ENCODE peak calls at places on chromosomes 16 and 17, in four cellular contexts. M is RWPE1, S is heart left ventricle, W is cardiac fibroblast. Z is an unnamed sample.

GRCh38 chr16:85055503-85056210 is 28.1 kb downstream of the KIAA0513 start:
- DNase-seq in M (no peak), S (peak), W (peak), Z (no peak)

GRCh38 chr16:68197250-68197649 is 38.7 kb downstream of the ESRP2 start:
- DNase-seq in M (no peak), S (no peak), W (no peak), Z (no peak)

GRCh38 chr17:1422907-1423306 is 22.9 kb upstream of the YWHAE start:
- DNase-seq in M (peak), S (no peak), W (peak), Z (no peak)

GRCh38 chr17:4631836-4632582 is 9.5 kb downstream of the ALOX15 start:
- DNase-seq in M (no peak), S (no peak), W (no peak), Z (no peak)

GRCh38 chr17:8125947-8126305 is 2.0 kb upstream of the HES7 start:
- DNase-seq in M (no peak), S (no peak), W (no peak), Z (no peak)

GRCh38 chr16:56977823-56978430 is 11.4 kb upstream of the NLRC5 start:
- DNase-seq in M (no peak), S (no peak), W (no peak), Z (no peak)

GRCh38 chr17:78253946-78254672 is 22.7 kb downstream of the TMEM235 start:
- DNase-seq in M (peak), S (peak), W (peak), Z (peak)

GRCh38 chr16:70475054-70475871 is 20.9 kb downstream of the FCSK start:
- DNase-seq in M (no peak), S (no peak), W (no peak), Z (no peak)

GRCh38 chr16:17273142-17273561 is 197.6 kb downstream of the XYLT1 start:
- DNase-seq in M (peak), S (no peak), W (peak), Z (no peak)

GRCh38 chr17:8068736-8069586 is 18.6 kb downstream of the ALOX12B start:
- DNase-seq in M (no peak), S (peak), W (peak), Z (no peak)

GRCh38 chr17:14701901-14702300 is 401.0 kb downstream of the HS3ST3B1 start:
- DNase-seq in M (no peak), S (no peak), W (no peak), Z (no peak)

GRCh38 chr16:4389051-4389955 is 17.7 kb downstream of the VASN start:
- DNase-seq in M (no peak), S (no peak), W (no peak), Z (no peak)

GRCh38 chr16:66678314-66678713 is 18.2 kb downstream of the CMTM4 start:
- DNase-seq in M (no peak), S (no peak), W (no peak), Z (no peak)

GRCh38 chr16:73572135-73572534 is 524.2 kb upstream of the ZFHX3 start:
- DNase-seq in M (no peak), S (peak), W (no peak), Z (no peak)

GRCh38 chr17:78257810-78258322 is 26.4 kb downstream of the TMEM235 start:
- DNase-seq in M (no peak), S (no peak), W (peak), Z (no peak)

GRCh38 chr17:37648555-37648954 is 5.3 kb upstream of the DDX52 start:
- DNase-seq in M (peak), S (no peak), W (peak), Z (no peak)

GRCh38 chr17:15954222-15954621 is 9.3 kb downstream of the ADORA2B start:
- DNase-seq in M (peak), S (no peak), W (peak), Z (no peak)

GRCh38 chr16:56336071-56336688 is 89.2 kb downstream of the AMFR start:
- DNase-seq in M (peak), S (peak), W (no peak), Z (no peak)

GRCh38 chr17:67649891-67650290 is 67.8 kb upstream of the NOL11 start:
- DNase-seq in M (no peak), S (no peak), W (no peak), Z (no peak)

GRCh38 chr17:79109584-79109983 is 35.0 kb downstream of the ENGASE start:
- DNase-seq in M (no peak), S (no peak), W (no peak), Z (no peak)

GRCh38 chr16:52549011-52549692 is 2.2 kb upstream of the TOX3 start:
- DNase-seq in M (no peak), S (no peak), W (no peak), Z (no peak)

GRCh38 chr16:72203401-72203800 is 31.4 kb upstream of the PMFBP1 start:
- DNase-seq in M (peak), S (peak), W (peak), Z (no peak)

DNA sequence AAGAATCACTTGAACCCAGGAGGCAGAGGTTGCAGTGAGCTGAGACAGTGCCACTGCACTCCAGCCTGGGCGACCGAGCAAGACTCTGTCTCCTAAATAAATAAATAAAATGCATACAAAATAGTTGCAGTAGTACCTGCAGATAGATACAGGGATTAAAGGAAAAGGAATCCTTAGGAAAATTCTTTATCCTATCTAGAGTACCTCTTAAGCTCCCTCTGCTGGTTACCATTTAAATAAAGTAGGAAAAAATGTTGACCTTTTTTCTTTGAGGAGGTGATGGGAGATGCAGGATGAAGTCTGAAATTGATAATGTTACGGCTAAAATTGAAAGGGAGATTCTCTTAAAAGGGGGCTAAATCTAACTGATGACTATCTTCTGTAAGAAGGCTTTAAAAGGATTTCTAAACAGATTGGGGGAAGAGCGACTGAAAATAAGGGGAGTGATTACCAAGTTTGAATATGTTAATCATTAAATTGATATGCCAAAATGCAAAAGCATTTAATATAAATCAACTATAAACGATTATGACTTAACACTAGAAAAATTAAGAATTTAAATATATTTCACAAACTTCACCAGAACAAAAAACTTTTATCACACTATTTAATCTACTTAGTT is 29.4 kb downstream of the C16orf87 start:
- DNase-seq in M (peak), S (no peak), W (peak), Z (no peak)
- TF ChIP-seq CTCF in M (peak), S (peak), W (peak), Z (peak)

GRCh38 chr17:10797848-10798328 is 6.0 kb downstream of the TMEM238L start:
- DNase-seq in M (no peak), S (no peak), W (no peak), Z (no peak)
- TF ChIP-seq CTCF in M (no peak), S (no peak), W (no peak), Z (no peak)

DNA sequence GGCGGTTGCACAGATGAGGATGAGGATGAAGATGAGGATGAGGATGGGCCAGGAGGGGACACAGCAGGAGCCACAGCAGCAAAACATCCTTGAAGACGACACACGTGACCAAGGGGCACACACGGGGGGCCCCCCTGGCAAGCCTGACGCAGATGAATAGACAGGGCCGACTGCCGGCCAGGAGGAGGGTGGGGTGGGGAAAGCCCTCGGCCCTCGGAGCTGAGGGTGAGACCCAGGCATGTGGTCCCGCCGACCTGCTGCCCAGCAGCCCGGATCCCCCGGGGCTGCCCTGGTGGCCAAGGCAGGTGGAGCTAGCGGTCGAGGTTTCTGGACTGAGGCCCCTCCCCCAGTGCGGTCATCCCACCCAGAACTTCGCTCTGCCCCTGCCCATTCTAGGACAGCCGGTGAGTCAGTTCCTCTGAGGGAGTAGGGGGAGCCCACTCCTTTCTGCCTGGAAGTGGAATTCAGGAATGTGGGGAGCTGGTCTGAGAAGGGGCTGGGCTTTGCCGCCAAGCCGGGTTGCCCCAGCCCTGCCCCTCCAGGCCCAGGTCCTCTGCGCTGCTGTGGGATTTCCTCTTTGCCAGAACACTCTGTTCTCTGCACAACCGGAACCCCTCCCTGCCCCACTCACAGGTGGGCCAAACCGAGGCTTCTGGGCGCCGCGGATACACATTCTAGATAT is 9.9 kb downstream of the CYGB start:
- DNase-seq in M (no peak), S (peak), W (peak), Z (no peak)
- TF ChIP-seq CTCF in M (no peak), S (peak), W (peak), Z (peak)

GRCh38 chr17:32610027-32610650 is 123.3 kb downstream of the CDK5R1 start:
- DNase-seq in M (no peak), S (no peak), W (no peak), Z (no peak)

GRCh38 chr17:32609085-32609484 is 122.3 kb downstream of the CDK5R1 start:
- DNase-seq in M (peak), S (peak), W (no peak), Z (no peak)

GRCh38 chr17:32610943-32611342 is 124.2 kb downstream of the CDK5R1 start:
- DNase-seq in M (no peak), S (no peak), W (no peak), Z (no peak)

GRCh38 chr17:32604966-32605365 is 118.2 kb downstream of the CDK5R1 start:
- DNase-seq in M (no peak), S (no peak), W (no peak), Z (no peak)

GRCh38 chr17:32608267-32608666 is 121.5 kb downstream of the CDK5R1 start:
- DNase-seq in M (no peak), S (no peak), W (no peak), Z (no peak)
- TF ChIP-seq CTCF in M (no peak), S (no peak), W (no peak), Z (no peak)

GRCh38 chr17:21196126-21196525 is 17.8 kb downstream of the TMEM11 start:
- DNase-seq in M (no peak), S (no peak), W (no peak), Z (no peak)
- TF ChIP-seq CTCF in M (no peak), S (no peak), W (no peak), Z (no peak)

GRCh38 chr17:6279659-6280058 is 155.3 kb downstream of the AIPL1 start:
- DNase-seq in M (peak), S (no peak), W (no peak), Z (no peak)
- TF ChIP-seq CTCF in M (peak), S (no peak), W (no peak), Z (peak)

GRCh38 chr16:58025351-58026138 is at the start of gene MMP15:
- DNase-seq in M (peak), S (peak), W (peak), Z (no peak)
- TF ChIP-seq CTCF in M (no peak), S (no peak), W (no peak), Z (no peak)